ENCODE peak calls at places on chromosomes 16 and 17, in four cellular contexts. B is A549, W is esophagus squamous epithelium, X is prostate gland. V is an unnamed sample.

GRCh38 chr16:53129281-53130192 is 74.7 kb downstream of the CHD9 start:
- DNase-seq in W (no peak), B (no peak), X (peak; percentile 11), V (no peak)

GRCh38 chr16:83714286-83714685 is 93.5 kb upstream of the HSBP1 start:
- DNase-seq in W (no peak), X (no peak), B (no peak), V (no peak)

GRCh38 chr16:58417600-58417999 is 25.3 kb downstream of the GINS3 start:
- DNase-seq in X (no peak), B (no peak), W (no peak), V (peak; percentile 89)

GRCh38 chr17:72726936-72727335 is 365.6 kb downstream of the SLC39A11 start:
- DNase-seq in W (no peak), X (no peak), B (no peak), V (no peak)

GRCh38 chr17:57999496-58000017 is 7.5 kb downstream of the SRSF1 start:
- DNase-seq in B (peak; percentile 81), X (peak; percentile 42), W (no peak), V (no peak)

GRCh38 chr16:24906199-24906808 is 60.5 kb downstream of the SLC5A11 start:
- DNase-seq in B (peak; percentile 35), W (no peak), X (no peak), V (no peak)

GRCh38 chr16:82653550-82654511 is 27.1 kb downstream of the CDH13 start:
- DNase-seq in W (no peak), X (no peak), B (peak; percentile 66), V (no peak)

GRCh38 chr17:58189436-58190146 is 2.9 kb upstream of the EPX start:
- DNase-seq in W (no peak), B (peak; percentile 54), X (no peak), V (no peak)

GRCh38 chr17:47694018-47694817 is at the start of gene TBKBP1:
- DNase-seq in W (no peak), X (no peak), B (peak; percentile 44), V (peak; percentile 70)

GRCh38 chr16:74944466-74944865 is 40.5 kb downstream of the WDR59 start:
- DNase-seq in W (no peak), X (no peak), B (no peak), V (no peak)

GRCh38 chr16:90061437-90061836 is 15.7 kb downstream of the PRDM7 start:
- DNase-seq in W (no peak), X (no peak), B (no peak), V (no peak)

GRCh38 chr17:76881966-76882365 is 13.8 kb downstream of the MGAT5B start:
- DNase-seq in X (no peak), W (no peak), B (no peak), V (no peak)

GRCh38 chr17:80455328-80455710 is 21.1 kb downstream of the NPTX1 start:
- DNase-seq in W (no peak), X (no peak), B (no peak), V (peak; percentile 32)

GRCh38 chr16:380837-381787 is 666 bp downstream of the PGAP6 start:
- DNase-seq in W (no peak), B (no peak), X (no peak), V (no peak)

GRCh38 chr17:68707032-68707431 is 105.9 kb upstream of the FAM20A start:
- DNase-seq in B (no peak), W (no peak), X (no peak), V (no peak)

GRCh38 chr17:40960144-40960543 is 6.6 kb downstream of the KRT39 start:
- DNase-seq in X (no peak), B (no peak), W (no peak), V (no peak)

GRCh38 chr17:7248811-7249210 is 2.7 kb downstream of the CTDNEP1 start:
- DNase-seq in B (no peak), X (no peak), W (no peak), V (no peak)

GRCh38 chr16:11671676-11672075 is 3.4 kb downstream of the SNN start:
- DNase-seq in X (no peak), B (no peak), W (no peak), V (no peak)

GRCh38 chr16:11671271-11671670 is 3.0 kb downstream of the SNN start:
- DNase-seq in W (no peak), B (no peak), X (no peak), V (no peak)

GRCh38 chr16:11669380-11670146 is 1.3 kb downstream of the SNN start:
- DNase-seq in W (no peak), X (no peak), B (no peak), V (no peak)

GRCh38 chr16:11668590-11669379 is 530 bp downstream of the SNN start:
- DNase-seq in X (no peak), W (no peak), B (no peak), V (no peak)

GRCh38 chr16:11670171-11671131 is 2.2 kb downstream of the SNN start:
- DNase-seq in X (no peak), W (no peak), B (no peak), V (no peak)
- H3K4me3 ChIP-seq in X (no peak overlapping the region), W (peak overlapping the region; percentile 96), B (no peak overlapping the region), V (no peak overlapping the region)

DNA sequence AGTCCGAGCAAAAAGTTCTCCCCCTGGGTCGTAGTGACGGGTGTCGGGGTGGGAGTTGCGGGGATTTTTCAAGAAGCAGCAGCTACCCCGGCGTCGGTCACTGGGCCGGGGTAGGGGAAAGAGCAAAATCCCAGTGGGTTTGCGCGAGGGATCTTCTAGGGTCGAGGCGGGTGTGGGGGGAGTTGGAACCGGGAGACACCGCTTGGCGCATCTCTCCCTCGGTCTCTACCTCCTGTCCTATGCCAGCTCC is 2.3 kb upstream of the UBTF start:
- DNase-seq in X (no peak), W (no peak), B (no peak), V (no peak)
- TF ChIP-seq POLR2A in X (peak; percentile 74), W (peak; percentile 63), B (peak; percentile 56), V (no peak)

GRCh38 chr17:32742686-32743538 is 134.0 kb downstream of the MYO1D start:
- DNase-seq in X (no peak), B (no peak), W (no peak), V (no peak)
- H3K27ac ChIP-seq in X (no peak overlapping the region), B (no peak overlapping the region), W (no peak overlapping the region), V (no peak overlapping the region)

GRCh38 chr17:29111816-29112499 is 68.2 kb downstream of the MYO18A start:
- DNase-seq in X (peak; percentile 63), B (peak; percentile 65), W (no peak), V (peak; percentile 66)
- H3K4me3 ChIP-seq in X (no peak overlapping the region), B (no peak overlapping the region), W (no peak overlapping the region), V (no peak overlapping the region)

GRCh38 chr16:28838558-28838918 is 7.6 kb downstream of the TUFM start:
- DNase-seq in B (no peak), X (no peak), W (no peak), V (no peak)

GRCh38 chr16:28837672-28838557 is 8.2 kb downstream of the TUFM start:
- DNase-seq in W (no peak), X (no peak), B (no peak), V (no peak)

GRCh38 chr16:28842696-28843095 is 3.5 kb downstream of the TUFM start:
- DNase-seq in W (no peak), B (no peak), X (no peak), V (no peak)

GRCh38 chr16:28839004-28839639 is 7.0 kb downstream of the TUFM start:
- DNase-seq in W (no peak), X (no peak), B (no peak), V (no peak)

GRCh38 chr16:28839899-28840298 is 6.2 kb downstream of the TUFM start:
- DNase-seq in X (no peak), W (no peak), B (no peak), V (no peak)
- TF ChIP-seq POLR2A in X (no peak), W (no peak), B (no peak), V (no peak)

GRCh38 chr16:27770271-27771196 is 220.6 kb downstream of the KATNIP start:
- DNase-seq in X (no peak), B (no peak), W (no peak), V (no peak)
- H3K27ac ChIP-seq in X (no peak overlapping the region), B (no peak overlapping the region), W (no peak overlapping the region), V (no peak overlapping the region)

GRCh38 chr16:50664270-50664669 is 16.8 kb downstream of the SNX20 start:
- DNase-seq in W (no peak), B (no peak), X (no peak), V (no peak)
- H3K4me3 ChIP-seq in W (no peak overlapping the region), B (no peak overlapping the region), X (no peak overlapping the region), V (no peak overlapping the region)

GRCh38 chr17:27087935-27088766 is 205.8 kb upstream of the WSB1 start:
- DNase-seq in W (no peak), X (no peak), B (no peak), V (no peak)
- TF ChIP-seq POLR2A in W (no peak), X (no peak), B (no peak), V (no peak)

DNA sequence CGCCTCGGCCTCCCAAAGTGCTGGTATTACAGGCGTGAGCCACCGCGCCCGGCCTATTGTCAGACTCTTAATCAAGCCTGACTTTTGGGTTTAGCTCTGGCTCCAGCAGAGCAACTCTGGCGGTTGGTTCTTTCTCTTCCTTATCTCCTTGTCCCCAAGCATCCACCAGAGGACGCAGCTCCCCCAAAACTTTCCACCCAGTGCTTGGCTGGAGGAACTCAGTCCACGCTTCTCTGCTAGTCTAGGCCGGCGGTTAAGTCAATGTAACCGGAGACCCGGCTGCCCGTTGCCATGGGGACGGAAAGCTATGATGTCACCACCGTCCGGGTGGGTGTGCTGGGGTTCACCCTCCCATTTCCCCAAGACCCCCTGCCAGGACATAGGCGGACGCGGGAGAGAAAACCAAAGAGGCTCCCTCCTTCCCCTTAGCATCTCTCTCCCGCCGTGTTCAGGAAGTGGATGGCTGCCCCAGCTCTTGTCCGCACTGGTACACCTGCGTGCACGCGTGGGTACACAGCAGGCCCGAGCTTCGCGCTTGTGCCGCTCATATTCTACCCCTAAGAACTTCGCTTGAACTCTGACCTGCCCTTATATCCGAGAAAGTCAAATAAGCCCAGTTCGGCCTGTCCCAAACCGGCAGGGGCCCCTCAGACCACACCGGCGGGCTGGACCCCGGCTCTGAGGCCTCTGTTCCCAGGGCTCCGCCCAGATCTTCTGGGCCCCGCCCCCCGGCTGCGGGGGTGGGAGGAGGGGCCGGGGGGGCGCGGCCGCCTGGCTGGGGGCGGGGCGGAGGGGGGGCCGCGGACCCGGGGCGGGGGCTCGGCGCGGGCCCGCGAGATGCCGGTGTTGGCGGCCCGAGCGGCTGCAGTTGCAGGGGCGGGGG is at the start of gene RND2:
- DNase-seq in X (peak; percentile 87), B (peak; percentile 96), W (peak; percentile 44), V (peak; percentile 94)
- H3K27ac ChIP-seq in X (peak within 1 kb of the TSS; percentile 68), B (peak within 1 kb of the TSS; percentile 88), W (peak within 1 kb of the TSS; percentile 87), V (peak within 1 kb of the TSS; percentile 21)

DNA sequence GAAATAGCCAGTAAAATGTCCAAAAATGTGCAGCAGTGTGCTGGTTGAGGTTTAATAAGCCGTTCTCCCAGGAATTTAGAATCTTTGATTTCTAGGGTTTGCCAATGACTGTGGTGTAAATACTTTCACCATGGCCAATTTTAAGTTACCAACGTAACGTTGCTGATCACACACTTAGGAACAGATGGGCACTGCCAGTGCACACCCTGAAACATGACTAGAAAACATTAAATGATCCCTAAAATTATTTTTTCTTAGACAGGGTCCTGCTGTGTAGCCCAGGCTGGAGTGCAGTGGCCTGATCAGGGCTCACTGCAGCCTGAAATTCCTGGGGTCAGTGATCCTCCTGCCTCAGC is 3.2 kb downstream of the CA5A start:
- DNase-seq in B (no peak), X (no peak), W (no peak), V (no peak)
- H3K4me3 ChIP-seq in B (no peak overlapping the region), X (no peak overlapping the region), W (no peak overlapping the region), V (no peak overlapping the region)